ENCODE peak calls at places on chromosomes 3 and 15, in four cellular contexts. Y, B, G and R are unnamed samples.

GRCh38 chr15:29822100-29822684 is at the start of gene TJP1:
- DNase-seq in Y (peak), B (peak), G (peak), R (peak)

GRCh38 chr15:50523736-50524318 is 22.6 kb downstream of the USP50 start:
- DNase-seq in Y (peak), B (no peak), G (no peak), R (no peak)

GRCh38 chr15:40070608-40071218 is 31.7 kb upstream of the SRP14 start:
- DNase-seq in Y (no peak), B (no peak), G (no peak), R (no peak)

GRCh38 chr3:161026612-161027217 is 78.4 kb downstream of the B3GALNT1 start:
- DNase-seq in Y (no peak), B (no peak), G (no peak), R (no peak)

GRCh38 chr3:139107424-139108252 is 62.9 kb upstream of the PRR23C start:
- DNase-seq in Y (no peak), B (no peak), G (no peak), R (no peak)

GRCh38 chr15:29312387-29312786 is 42.8 kb upstream of the NSMCE3 start:
- DNase-seq in Y (peak), B (no peak), G (no peak), R (no peak)

GRCh38 chr15:33111051-33111451 is 83.5 kb downstream of the FMN1 start:
- DNase-seq in Y (peak), B (no peak), G (no peak), R (no peak)

GRCh38 chr15:33852570-33852969 is 115.7 kb upstream of the CHRM5 start:
- DNase-seq in Y (peak), B (no peak), G (peak), R (no peak)

GRCh38 chr3:13108861-13109260 is 35.6 kb upstream of the IQSEC1 start:
- DNase-seq in Y (no peak), B (no peak), G (no peak), R (no peak)

GRCh38 chr15:53036641-53037040 is 246.5 kb upstream of the ONECUT1 start:
- DNase-seq in Y (no peak), B (no peak), G (no peak), R (no peak)

GRCh38 chr15:87365221-87365620 is 891.3 kb downstream of the NTRK3 start:
- DNase-seq in Y (peak), B (no peak), G (no peak), R (no peak)

GRCh38 chr3:71779674-71780377 is 5.1 kb downstream of the PROK2 start:
- DNase-seq in Y (no peak), B (no peak), G (no peak), R (no peak)

GRCh38 chr15:71226536-71227455 is 111.5 kb downstream of the THSD4 start:
- DNase-seq in Y (no peak), B (no peak), G (no peak), R (no peak)

GRCh38 chr3:37904614-37905047 is 43.0 kb downstream of the CTDSPL start:
- DNase-seq in Y (peak), B (no peak), G (no peak), R (no peak)

GRCh38 chr15:81235781-81236507 is 39.3 kb downstream of the IL16 start:
- DNase-seq in Y (peak), B (no peak), G (no peak), R (no peak)

GRCh38 chr3:196174652-196175051 is 36.5 kb downstream of the ZDHHC19 start:
- DNase-seq in Y (no peak), B (no peak), G (no peak), R (no peak)

GRCh38 chr3:70608434-70608833 is 296.0 kb upstream of the MDFIC2 start:
- DNase-seq in Y (no peak), B (no peak), G (no peak), R (no peak)

GRCh38 chr15:86942285-86942684 is 862.6 kb downstream of the AGBL1 start:
- DNase-seq in Y (no peak), B (no peak), G (no peak), R (no peak)

GRCh38 chr15:31004220-31004733 is 12.8 kb upstream of the MTMR10 start:
- DNase-seq in Y (no peak), B (no peak), G (no peak), R (no peak)

GRCh38 chr15:80275946-80276345 is 23.9 kb upstream of the CTXND1 start:
- DNase-seq in Y (peak), B (no peak), G (no peak), R (no peak)

GRCh38 chr3:157175678-157176077 is 15.7 kb upstream of the CCNL1 start:
- DNase-seq in Y (no peak), B (no peak), G (peak), R (no peak)

GRCh38 chr3:43641306-43642114 is 19.7 kb upstream of the ANO10 start:
- DNase-seq in Y (peak), B (no peak), G (no peak), R (no peak)

GRCh38 chr15:47876986-47877385 is 159.7 kb downstream of the SEMA6D start:
- DNase-seq in Y (no peak), B (no peak), G (no peak), R (no peak)

GRCh38 chr3:11736136-11736833 is 92.6 kb upstream of the VGLL4 start:
- DNase-seq in Y (no peak), B (no peak), G (no peak), R (no peak)

GRCh38 chr3:196471551-196471950 is 32.0 kb downstream of the RNF168 start:
- DNase-seq in Y (peak), B (no peak), G (no peak), R (no peak)

GRCh38 chr3:104696470-104696869 is 670.2 kb upstream of the ALCAM start:
- DNase-seq in Y (no peak), B (no peak), G (no peak), R (no peak)